ENCODE peak calls at places on chromosome X, in ten cellular contexts. S is GM04504; B is H9; R is NCI-H1694; U is SK-N-DZ; O is activated gamma-delta T cell treated with Interleukin-2 at 50 U/mL for 16 hours; E is activated T-cell treated with anti-CD3 and anti-CD28 coated beads, Interleukin-2, amount 50 U/mL, for 48 hours; V is neural progenitor cell; Q is effector memory CD8-positive, alpha-beta T cell; H is iris pigment epithelial cell. A is an unnamed sample.

GRCh38 chrX:10387011-10387410 is 230.2 kb downstream of the CLCN4 start:
- DNase-seq in Q (no peak), E (no peak), R (no peak), H (peak; percentile 6), V (no peak), U (no peak), S (no peak), O (no peak), B (no peak), A (peak; percentile 56)

GRCh38 chrX:103614999-103615398 is 7.2 kb downstream of the TCEAL3 start:
- DNase-seq in U (no peak), V (no peak), S (no peak), O (no peak), Q (no peak), H (no peak), R (no peak), E (no peak), B (no peak), A (no peak)

GRCh38 chrX:115324194-115324593 is 34.7 kb downstream of the LUZP4 start:
- DNase-seq in O (no peak), S (no peak), H (peak; percentile 22), U (no peak), Q (no peak), E (no peak), V (no peak), R (no peak), B (no peak), A (no peak)

GRCh38 chrX:132956421-132957210 is 1.8 kb downstream of the HS6ST2 start:
- DNase-seq in S (no peak), Q (no peak), B (no peak), U (no peak), H (no peak), R (no peak), E (peak; percentile 32), O (no peak), V (peak; percentile 39), A (no peak)

GRCh38 chrX:15384304-15384703 is at the start of gene VEGFD:
- DNase-seq in E (no peak), B (no peak), V (no peak), Q (no peak), H (peak; percentile 82), S (peak; percentile 34), R (no peak), U (peak; percentile 64), O (no peak), A (peak; percentile 32)

GRCh38 chrX:31099536-31100090 is 27.8 kb upstream of the FTHL17 start:
- DNase-seq in Q (no peak), H (peak; percentile 26), O (no peak), E (peak; percentile 57), V (no peak), B (no peak), R (no peak), U (no peak), S (no peak), A (peak; percentile 14)

GRCh38 chrX:10722804-10723364 is 102.5 kb upstream of the MID1 start:
- DNase-seq in U (peak; percentile 27), S (peak; percentile 48), R (peak; percentile 0), O (peak; percentile 9), V (peak; percentile 54), E (peak; percentile 47), Q (peak; percentile 2), H (peak; percentile 54), B (peak; percentile 46), A (peak; percentile 26)

GRCh38 chrX:2490634-2491033 is 10.1 kb downstream of the DHRSX start:
- DNase-seq in E (no peak), Q (no peak), R (no peak), V (no peak), B (no peak), U (no peak), H (no peak), O (no peak), S (no peak), A (no peak)

GRCh38 chrX:2715066-2715600 is 24.0 kb downstream of the CD99 start:
- DNase-seq in U (no peak), V (no peak), E (no peak), O (no peak), Q (no peak), H (no peak), S (no peak), B (no peak), R (no peak), A (no peak)

GRCh38 chrX:66504481-66504880 is 134.4 kb downstream of the EDA2R start:
- DNase-seq in U (no peak), Q (no peak), V (no peak), B (no peak), E (no peak), S (no peak), O (no peak), R (no peak), H (no peak), A (no peak)

GRCh38 chrX:28058906-28059305 is 77.7 kb upstream of the DCAF8L1 start:
- DNase-seq in H (peak; percentile 22), S (no peak), V (no peak), U (no peak), B (no peak), R (no peak), O (no peak), Q (no peak), E (no peak), A (no peak)

GRCh38 chrX:47316276-47317025 is 53.9 kb upstream of the ZNF157 start:
- DNase-seq in Q (no peak), H (peak; percentile 7), R (no peak), E (no peak), S (no peak), B (peak; percentile 85), O (no peak), V (peak; percentile 90), U (peak; percentile 48), A (no peak)

GRCh38 chrX:74925210-74926088 is at the start of gene NEXMIF:
- DNase-seq in U (no peak), Q (no peak), S (no peak), R (peak; percentile 44), O (no peak), E (no peak), B (peak; percentile 49), H (peak; percentile 20), V (peak; percentile 81), A (no peak)

GRCh38 chrX:44651347-44651746 is 108.7 kb upstream of the FUNDC1 start:
- DNase-seq in B (peak; percentile 28), H (no peak), E (no peak), U (no peak), Q (no peak), R (peak; percentile 9), V (peak; percentile 15), S (no peak), O (no peak), A (no peak)

GRCh38 chrX:53445977-53446376 is 11.8 kb upstream of the HSD17B10 start:
- DNase-seq in Q (peak; percentile 30), R (peak; percentile 16), U (peak; percentile 43), O (peak; percentile 27), V (peak; percentile 60), B (peak; percentile 49), S (no peak), E (peak; percentile 67), H (peak; percentile 51), A (peak; percentile 26)

GRCh38 chrX:41695464-41695863 is 6.7 kb downstream of the GPR34 start:
- DNase-seq in E (no peak), O (peak; percentile 6), Q (peak; percentile 26), S (no peak), H (peak; percentile 17), U (no peak), R (no peak), B (no peak), V (no peak), A (peak; percentile 41)

GRCh38 chrX:129875669-129876068 is 30.3 kb upstream of the UTP14A start:
- DNase-seq in O (no peak), S (peak; percentile 71), E (no peak), H (peak; percentile 74), R (no peak), Q (no peak), B (no peak), V (no peak), U (no peak), A (peak; percentile 86)

GRCh38 chrX:63884821-63885790 is 100.1 kb upstream of the ARHGEF9 start:
- DNase-seq in H (no peak), O (no peak), S (no peak), B (no peak), U (no peak), V (no peak), Q (no peak), R (no peak), E (no peak), A (no peak)

GRCh38 chrX:101906136-101906796 is 25.6 kb downstream of the ZMAT1 start:
- DNase-seq in B (no peak), Q (no peak), U (no peak), S (no peak), V (no peak), E (no peak), R (no peak), H (no peak), O (no peak), A (no peak)

GRCh38 chrX:138127314-138127713 is 561.4 kb downstream of the ZIC3 start:
- DNase-seq in S (peak; percentile 4), O (no peak), V (no peak), E (no peak), Q (no peak), U (no peak), H (peak; percentile 3), R (no peak), B (no peak), A (peak; percentile 85)

GRCh38 chrX:39866229-39866628 is 231.5 kb downstream of the BCOR start:
- DNase-seq in B (peak; percentile 39), O (no peak), Q (no peak), R (no peak), S (no peak), V (no peak), U (no peak), E (no peak), H (no peak), A (no peak)

GRCh38 chrX:138858438-138858837 is 146.9 kb upstream of the FGF13 start:
- DNase-seq in Q (no peak), U (no peak), S (peak; percentile 63), R (no peak), V (no peak), O (no peak), H (peak; percentile 65), B (no peak), E (no peak), A (peak; percentile 90)

GRCh38 chrX:97039363-97040029 is 155.8 kb downstream of the RPA4 start:
- DNase-seq in O (no peak), V (no peak), H (peak; percentile 47), E (peak; percentile 15), S (no peak), U (no peak), R (no peak), B (no peak), Q (no peak), A (peak; percentile 37)

GRCh38 chrX:137194164-137194563 is 160.4 kb upstream of the GPR101 start:
- DNase-seq in E (peak; percentile 45), H (peak; percentile 16), B (peak; percentile 53), O (no peak), Q (no peak), U (peak; percentile 44), V (peak; percentile 56), R (peak; percentile 52), S (no peak), A (peak; percentile 11)

GRCh38 chrX:106170318-106170717 is 2.2 kb downstream of the PWWP3B start:
- DNase-seq in B (no peak), E (no peak), S (no peak), R (no peak), Q (no peak), H (peak; percentile 33), O (no peak), V (no peak), U (no peak), A (peak; percentile 23)

GRCh38 chrX:46582325-46582724 is 8.8 kb downstream of the CHST7 start:
- DNase-seq in H (peak; percentile 60), S (no peak), O (no peak), U (no peak), E (no peak), V (no peak), B (no peak), R (no peak), Q (no peak), A (peak; percentile 68)

GRCh38 chrX:47283015-47283771 is 50.4 kb downstream of the USP11 start:
- DNase-seq in S (no peak), R (no peak), H (peak; percentile 47), U (peak; percentile 41), V (no peak), B (no peak), E (peak; percentile 20), O (no peak), Q (no peak), A (peak; percentile 49)

GRCh38 chrX:50107470-50107869 is 93.3 kb downstream of the AKAP4 start:
- DNase-seq in H (peak; percentile 17), Q (no peak), R (no peak), U (no peak), V (no peak), B (no peak), E (no peak), S (no peak), O (no peak), A (no peak)

A was measured in LHCN-M2.